ENCODE peak calls at places on chromosomes 3 and 15, in four cellular contexts. R is fibroblast of pulmonary artery, D is heart right ventricle, M is AG04449. K is an unnamed sample.

GRCh38 chr3:127820871-127821853 is 1.2 kb downstream of the MGLL start:
- DNase-seq in R (no peak), M (no peak), D (no peak), K (peak)

GRCh38 chr3:180073561-180073960 is 36.8 kb upstream of the PEX5L start:
- DNase-seq in M (no peak), D (no peak), R (no peak), K (no peak)

GRCh38 chr15:70427531-70428120 is 329.9 kb upstream of the TLE3 start:
- DNase-seq in M (no peak), D (no peak), R (peak), K (no peak)

GRCh38 chr3:64104006-64104405 is 80.7 kb upstream of the PSMD6 start:
- DNase-seq in D (no peak), M (no peak), R (no peak), K (no peak)

GRCh38 chr3:106114848-106115247 is 246.0 kb upstream of the CBLB start:
- DNase-seq in M (no peak), D (no peak), R (peak), K (no peak)

GRCh38 chr3:129325383-129325782 is 46.7 kb downstream of the HMCES start:
- DNase-seq in D (no peak), R (no peak), M (no peak), K (no peak)

GRCh38 chr3:192899540-192899982 is 18.1 kb downstream of the MB21D2 start:
- DNase-seq in R (peak), D (no peak), M (peak), K (peak)

GRCh38 chr3:49238274-49239127 is 38.5 kb downstream of the C3orf62 start:
- DNase-seq in D (no peak), R (peak), M (no peak), K (no peak)

GRCh38 chr3:63857311-63857710 is 6.3 kb downstream of the THOC7 start:
- DNase-seq in D (no peak), M (no peak), R (peak), K (no peak)

GRCh38 chr3:71987089-71987735 is 202.3 kb upstream of the PROK2 start:
- DNase-seq in D (no peak), M (no peak), R (peak), K (no peak)

GRCh38 chr3:15462451-15462850 is 35.1 kb downstream of the EAF1 start:
- DNase-seq in D (no peak), M (no peak), R (no peak), K (no peak)

GRCh38 chr3:100270218-100270588 is 9.4 kb downstream of the TBC1D23 start:
- DNase-seq in R (no peak), D (no peak), M (no peak), K (no peak)

GRCh38 chr3:127678611-127679533 is 6.1 kb downstream of the ABTB1 start:
- DNase-seq in R (no peak), D (no peak), M (no peak), K (no peak)

GRCh38 chr3:188052966-188053340 is 101.0 kb upstream of the LPP start:
- DNase-seq in R (no peak), M (no peak), D (no peak), K (no peak)

GRCh38 chr15:99151156-99151555 is 46.3 kb downstream of the SYNM start:
- DNase-seq in D (no peak), M (no peak), R (no peak), K (no peak)

GRCh38 chr3:152779649-152780048 is 55.3 kb upstream of the P2RY1 start:
- DNase-seq in R (peak), M (no peak), D (no peak), K (no peak)

GRCh38 chr3:54322354-54322753 is 200.0 kb downstream of the CACNA2D3 start:
- DNase-seq in D (no peak), R (no peak), M (no peak), K (no peak)

GRCh38 chr15:99452728-99453643 is 112.8 kb upstream of the MEF2A start:
- DNase-seq in R (peak), D (peak), M (no peak), K (no peak)

GRCh38 chr3:14701676-14702075 is 26.7 kb downstream of the C3orf20 start:
- DNase-seq in R (no peak), D (no peak), M (no peak), K (no peak)

GRCh38 chr3:184082034-184082433 is 14.8 kb upstream of the HTR3E start:
- DNase-seq in M (no peak), D (no peak), R (no peak), K (no peak)

GRCh38 chr3:73508330-73508954 is 116.3 kb downstream of the PDZRN3 start:
- DNase-seq in D (no peak), M (no peak), R (peak), K (peak)

GRCh38 chr3:137992592-137992991 is 17.4 kb upstream of the CLDN18 start:
- DNase-seq in R (peak), D (no peak), M (no peak), K (no peak)

GRCh38 chr15:34039506-34040123 is 611 bp upstream of the AVEN start:
- DNase-seq in M (no peak), R (no peak), D (no peak), K (no peak)

GRCh38 chr3:112979244-112979832 is 4.4 kb upstream of the CD200R1 start:
- DNase-seq in R (peak), D (no peak), M (peak), K (peak)

GRCh38 chr3:36603423-36603822 is 160.9 kb downstream of the DCLK3 start:
- DNase-seq in M (no peak), R (no peak), D (no peak), K (no peak)

GRCh38 chr3:36595531-36595930 is 168.8 kb downstream of the DCLK3 start:
- DNase-seq in R (no peak), D (no peak), M (no peak), K (no peak)

GRCh38 chr3:36596411-36596810 is 167.9 kb downstream of the DCLK3 start:
- DNase-seq in R (no peak), M (no peak), D (no peak), K (no peak)

GRCh38 chr3:36597422-36597821 is 166.9 kb downstream of the DCLK3 start:
- DNase-seq in R (peak), D (no peak), M (no peak), K (no peak)

GRCh38 chr3:36600413-36600812 is 163.9 kb downstream of the DCLK3 start:
- DNase-seq in R (no peak), M (no peak), D (no peak), K (no peak)
- TF ChIP-seq CTCF in R (no peak), M (no peak), D (no peak), K (no peak)

DNA sequence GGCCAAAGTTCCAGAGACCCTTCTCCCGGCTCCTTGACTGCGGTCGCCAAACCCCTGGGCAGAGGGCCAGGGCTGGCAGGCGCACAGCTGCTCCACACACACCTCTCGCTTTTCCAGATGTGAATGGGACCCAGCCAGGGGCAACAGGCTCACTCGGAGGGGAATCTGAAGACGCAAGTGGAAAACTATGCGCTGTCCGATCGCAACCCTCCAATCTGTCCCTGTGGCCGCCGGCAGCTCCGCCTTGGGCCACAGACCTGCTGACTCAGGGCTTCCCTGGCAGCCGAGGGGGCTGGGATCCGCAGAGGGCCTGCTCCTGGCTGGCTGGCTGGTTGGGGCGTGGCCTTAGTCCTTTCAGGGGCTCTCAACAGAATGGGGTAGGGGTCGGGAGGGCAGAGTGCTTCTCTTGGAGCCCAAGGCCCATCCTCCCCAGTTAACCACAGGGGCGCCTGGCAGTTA is 54.0 kb downstream of the IQSEC1 start:
- DNase-seq in R (peak), M (no peak), D (peak), K (peak)
- H3K4me3 ChIP-seq in R (no peak), M (peak), D (no peak), K (no peak)

DNA sequence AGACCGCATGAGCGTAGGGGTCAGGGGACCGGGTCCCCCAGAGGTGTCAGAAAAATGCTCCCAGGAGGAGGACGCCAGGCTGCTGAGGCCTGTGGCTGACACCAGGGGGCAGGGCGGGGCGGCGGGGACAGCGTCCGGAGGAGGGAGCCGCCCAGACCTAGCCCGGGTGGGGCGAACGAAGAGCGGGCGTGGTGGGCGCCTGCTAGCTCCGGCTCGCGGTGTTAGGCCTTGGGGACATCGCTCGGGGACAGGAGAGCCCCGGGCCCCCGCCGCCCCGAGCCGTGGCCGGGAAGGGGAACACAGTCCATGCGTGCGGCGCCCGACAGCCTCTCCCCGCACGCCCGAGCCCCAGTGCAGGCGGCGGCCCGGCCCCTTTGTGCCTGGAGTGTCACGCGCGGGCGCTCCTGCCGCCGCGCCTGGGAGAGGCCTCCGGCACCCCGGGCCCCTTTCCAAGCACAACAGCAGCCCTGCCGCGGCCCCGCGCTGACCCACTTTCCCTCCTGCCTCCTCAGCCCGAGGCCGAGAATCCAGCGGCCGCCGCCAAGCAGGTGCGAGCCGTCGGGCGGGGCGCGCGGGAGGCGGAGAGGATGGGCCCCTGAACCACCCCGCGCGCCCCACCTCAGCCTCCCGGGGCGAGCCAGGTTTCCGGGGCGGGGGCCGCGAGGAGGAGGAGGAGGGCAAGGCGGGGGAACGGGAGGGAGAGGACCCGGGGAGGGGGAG is 111.0 kb upstream of the KLF13 start:
- DNase-seq in D (peak), M (no peak), R (peak), K (no peak)
- TF ChIP-seq CTCF in D (peak), M (peak), R (peak), K (peak)

GRCh38 chr3:28207000-28207733 is 34.3 kb upstream of the CMC1 start:
- DNase-seq in D (no peak), M (no peak), R (no peak), K (no peak)

GRCh38 chr3:28210968-28211713 is 30.3 kb upstream of the CMC1 start:
- DNase-seq in D (no peak), R (no peak), M (no peak), K (no peak)

DNA sequence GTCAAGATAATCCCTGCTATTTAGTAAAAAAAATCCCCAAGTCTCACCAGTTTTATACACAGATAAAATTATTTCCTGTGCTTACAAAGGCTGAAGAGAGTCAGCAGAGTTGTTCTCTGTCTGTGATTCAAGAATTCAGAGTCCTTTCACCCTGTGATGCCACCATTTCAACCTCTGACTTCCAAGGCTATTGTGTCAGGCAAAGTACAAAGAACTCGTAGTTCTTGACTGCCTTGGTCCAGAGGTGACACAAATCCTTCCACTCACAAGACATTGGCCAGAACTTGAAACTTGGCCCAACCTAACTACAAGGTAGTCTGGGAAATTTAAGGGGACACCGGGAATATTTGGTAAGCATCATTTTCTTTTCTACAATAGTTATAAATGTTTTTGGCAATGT is 34.9 kb upstream of the CMC1 start:
- DNase-seq in R (peak), D (no peak), M (no peak), K (no peak)
- H3K4me3 ChIP-seq in R (no peak), D (no peak), M (no peak), K (no peak)

GRCh38 chr3:94101860-94102259 is 39.0 kb downstream of the NSUN3 start:
- DNase-seq in D (no peak), M (no peak), R (peak), K (no peak)
- TF ChIP-seq CTCF in D (no peak), M (no peak), R (peak), K (no peak)

GRCh38 chr3:1381647-1382036 is 288.8 kb downstream of the CNTN6 start:
- DNase-seq in D (no peak), R (no peak), M (no peak), K (no peak)
- H3K4me3 ChIP-seq in D (no peak), R (no peak), M (no peak), K (no peak)

GRCh38 chr3:10706156-10707088 is 109.6 kb upstream of the SLC6A11 start:
- DNase-seq in R (no peak), D (no peak), M (no peak), K (no peak)
- TF ChIP-seq CTCF in R (no peak), D (no peak), M (no peak), K (no peak)

GRCh38 chr15:67857220-67857619 is 17.4 kb upstream of the RNU6-1 start:
- DNase-seq in D (no peak), R (no peak), M (no peak), K (no peak)
- H3K4me3 ChIP-seq in D (no peak), R (no peak), M (no peak), K (no peak)

GRCh38 chr3:34859741-34860140 is 779.6 kb upstream of the ARPP21 start:
- DNase-seq in M (peak), D (no peak), R (peak), K (no peak)

GRCh38 chr3:34858067-34858466 is 781.3 kb upstream of the ARPP21 start:
- DNase-seq in D (no peak), M (no peak), R (no peak), K (no peak)

GRCh38 chr3:34856577-34856976 is 782.7 kb upstream of the ARPP21 start:
- DNase-seq in M (no peak), R (no peak), D (no peak), K (no peak)

DNA sequence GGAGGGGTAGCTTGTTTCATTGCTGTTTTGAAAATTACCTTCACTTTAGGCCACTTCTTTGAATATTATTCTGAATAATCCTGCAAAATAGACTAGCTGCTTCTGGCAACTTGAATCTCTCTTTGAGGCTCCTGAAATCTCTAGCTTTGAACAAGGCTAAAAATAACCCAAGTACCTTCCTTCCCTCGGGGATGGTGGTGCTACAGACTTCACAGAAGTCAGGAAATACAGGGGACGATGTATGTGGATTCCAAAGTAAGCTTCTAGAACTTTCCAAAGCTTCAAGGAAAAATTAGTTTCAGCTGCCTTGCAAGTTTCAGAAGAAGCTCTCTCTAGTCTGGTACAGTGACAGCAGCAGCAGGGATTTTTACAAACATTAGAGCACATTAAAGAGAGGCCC is 783.2 kb upstream of the ARPP21 start:
- DNase-seq in R (no peak), M (no peak), D (no peak), K (no peak)
- TF ChIP-seq CTCF in R (no peak), M (no peak), D (no peak), K (no peak)